ENCODE peak calls at places on chromosomes 6 and 20, in ten cellular contexts. D is tibial artery, N is small intestine, T is PC-3, A is GM23248, K is iPS DF 6.9, I is uterus, G is cardiac muscle cell, M is MM.1S, O is pancreas. P is an unnamed sample.

GRCh38 chr6:64733433-64733832 is 973.6 kb downstream of the EYS start:
- DNase-seq in N (no peak), G (no peak), O (no peak), K (no peak), M (no peak), A (no peak), T (no peak), I (no peak), D (no peak), P (no peak)

GRCh38 chr6:169339731-169340314 is 86.2 kb upstream of the THBS2 start:
- DNase-seq in D (no peak), O (no peak), G (no peak), A (no peak), N (peak), I (no peak), K (no peak), M (no peak), T (no peak), P (peak)

GRCh38 chr6:43627008-43627825 is 1.8 kb downstream of the GTPBP2 start:
- DNase-seq in T (peak), G (peak), M (peak), A (peak), N (peak), K (no peak), O (no peak), I (peak), D (peak), P (peak)

GRCh38 chr6:26235240-26235730 is 129.7 kb upstream of the BTN3A2 start:
- DNase-seq in M (peak), D (no peak), G (no peak), I (no peak), A (no peak), N (peak), T (peak), K (no peak), O (no peak), P (no peak)

GRCh38 chr6:167791780-167792478 is 34.8 kb upstream of the AFDN start:
- DNase-seq in M (no peak), D (no peak), G (no peak), A (no peak), O (no peak), N (no peak), I (no peak), K (no peak), T (no peak), P (peak)

GRCh38 chr6:20583447-20583806 is 49.2 kb downstream of the CDKAL1 start:
- DNase-seq in I (no peak), K (no peak), M (no peak), D (no peak), T (no peak), G (no peak), O (no peak), N (no peak), A (no peak), P (no peak)

GRCh38 chr6:85747093-85747492 is 104.4 kb upstream of the SYNCRIP start:
- DNase-seq in A (peak), T (peak), O (no peak), I (no peak), G (no peak), K (no peak), N (no peak), D (no peak), M (no peak), P (no peak)

GRCh38 chr6:34288581-34288980 is 39.8 kb upstream of the SMIM29 start:
- DNase-seq in D (no peak), O (no peak), I (no peak), G (no peak), K (no peak), A (no peak), N (no peak), M (peak), T (no peak), P (no peak)

GRCh38 chr6:167499161-167499660 is 174.3 kb downstream of the TTLL2 start:
- DNase-seq in A (no peak), G (no peak), I (no peak), D (no peak), N (peak), M (no peak), T (no peak), O (no peak), K (no peak), P (no peak)

GRCh38 chr6:143449731-143450452 is 603 bp downstream of the ADAT2 start:
- DNase-seq in G (peak), I (no peak), D (peak), N (peak), M (peak), O (no peak), K (no peak), T (peak), A (peak), P (no peak)

GRCh38 chr6:129980821-129981220 is 37.6 kb upstream of the L3MBTL3 start:
- DNase-seq in D (no peak), A (no peak), K (no peak), M (no peak), T (no peak), I (no peak), G (no peak), O (no peak), N (no peak), P (no peak)

GRCh38 chr6:4351857-4352669 is 216.7 kb upstream of the ECI2 start:
- DNase-seq in N (no peak), K (no peak), M (no peak), O (no peak), G (no peak), I (peak), T (peak), A (peak), D (peak), P (no peak)

GRCh38 chr20:4997207-4997606 is 4.1 kb downstream of the SLC23A2 start:
- DNase-seq in G (no peak), K (no peak), D (no peak), N (no peak), A (no peak), M (no peak), I (no peak), T (no peak), O (no peak), P (no peak)

GRCh38 chr6:52635049-52635577 is 35.8 kb upstream of the TMEM14A start:
- DNase-seq in A (peak), K (no peak), T (no peak), M (no peak), G (no peak), I (no peak), D (no peak), N (no peak), O (no peak), P (no peak)

GRCh38 chr20:60725311-60725906 is 526.7 kb upstream of the CDH4 start:
- DNase-seq in A (no peak), M (no peak), D (no peak), G (no peak), K (no peak), I (no peak), T (no peak), N (no peak), O (no peak), P (no peak)

GRCh38 chr6:30450908-30451818 is 38.1 kb upstream of the HLA-E start:
- DNase-seq in K (no peak), D (peak), A (peak), T (no peak), G (no peak), I (no peak), M (peak), O (peak), N (peak), P (no peak)

GRCh38 chr6:101086473-101086872 is 205.3 kb upstream of the ASCC3 start:
- DNase-seq in I (no peak), D (no peak), M (no peak), G (peak), A (no peak), K (no peak), O (no peak), T (no peak), N (no peak), P (no peak)

GRCh38 chr20:23601715-23602114 is 4.0 kb downstream of the CST9 start:
- DNase-seq in M (no peak), O (no peak), D (no peak), A (no peak), I (no peak), T (no peak), G (no peak), K (no peak), N (no peak), P (peak)

GRCh38 chr6:84260926-84261325 is 33.5 kb upstream of the CEP162 start:
- DNase-seq in T (no peak), N (no peak), A (peak), G (no peak), M (no peak), I (no peak), D (no peak), K (no peak), O (no peak), P (no peak)

GRCh38 chr20:53654932-53655674 is 61.5 kb upstream of the ZNF217 start:
- DNase-seq in K (no peak), A (peak), G (no peak), N (peak), T (peak), I (no peak), D (no peak), M (peak), O (no peak), P (no peak)

GRCh38 chr6:6179858-6180257 is 140.6 kb downstream of the F13A1 start:
- DNase-seq in M (no peak), K (no peak), I (no peak), A (no peak), N (no peak), D (no peak), G (no peak), T (no peak), O (no peak), P (no peak)

GRCh38 chr20:22370137-22370536 is 214.2 kb downstream of the FOXA2 start:
- DNase-seq in K (no peak), M (no peak), N (no peak), D (no peak), G (no peak), O (no peak), A (no peak), I (no peak), T (no peak), P (no peak)

GRCh38 chr20:57557926-57558613 is 2.8 kb upstream of the PCK1 start:
- DNase-seq in G (no peak), N (peak), O (no peak), T (no peak), M (no peak), K (no peak), I (no peak), D (no peak), A (no peak), P (no peak)

GRCh38 chr20:839015-839414 is 5.5 kb downstream of the FAM110A start:
- DNase-seq in M (no peak), I (no peak), N (no peak), A (no peak), G (no peak), T (no peak), D (no peak), O (no peak), K (no peak), P (no peak)

GRCh38 chr6:34381086-34381485 is 11.4 kb downstream of the NUDT3 start:
- DNase-seq in I (no peak), M (no peak), N (no peak), O (no peak), G (no peak), A (peak), K (no peak), T (no peak), D (no peak), P (no peak)

GRCh38 chr6:89002523-89002922 is 39.1 kb upstream of the RNGTT start:
- DNase-seq in N (no peak), T (no peak), I (no peak), O (no peak), A (no peak), G (no peak), M (no peak), D (no peak), K (no peak), P (no peak)

GRCh38 chr20:58714923-58715708 is 22.5 kb downstream of the NPEPL1 start:
- DNase-seq in G (no peak), K (no peak), D (no peak), N (no peak), A (no peak), I (no peak), T (no peak), O (peak), M (no peak), P (peak)

GRCh38 chr6:114735118-114735730 is 392.4 kb upstream of the HS3ST5 start:
- DNase-seq in K (no peak), N (no peak), O (no peak), D (no peak), M (no peak), I (no peak), T (no peak), A (no peak), G (no peak), P (no peak)

GRCh38 chr6:108655840-108656650 is 95.3 kb downstream of the FOXO3 start:
- DNase-seq in M (no peak), I (peak), K (no peak), G (no peak), N (no peak), O (no peak), D (peak), T (no peak), A (peak), P (no peak)

GRCh38 chr6:17984822-17985660 is 2.4 kb downstream of the KIF13A start:
- DNase-seq in A (peak), O (no peak), G (peak), D (no peak), T (peak), I (no peak), N (peak), M (no peak), K (no peak), P (no peak)

GRCh38 chr6:81694855-81695254 is 57.6 kb downstream of the TENT5A start:
- DNase-seq in M (no peak), K (no peak), O (no peak), T (no peak), N (no peak), I (no peak), D (no peak), A (no peak), G (no peak), P (no peak)

GRCh38 chr20:6818033-6818808 is 50.7 kb downstream of the BMP2 start:
- DNase-seq in A (no peak), M (no peak), G (peak), I (no peak), T (no peak), O (no peak), K (no peak), D (no peak), N (no peak), P (no peak)

GRCh38 chr20:55415567-55416142 is 589.7 kb downstream of the CBLN4 start:
- DNase-seq in N (peak), G (peak), O (no peak), D (no peak), T (peak), M (peak), K (no peak), I (no peak), A (peak), P (no peak)

GRCh38 chr6:109450801-109451200 is 4.8 kb downstream of the MICAL1 start:
- DNase-seq in G (no peak), N (no peak), D (no peak), A (no peak), M (no peak), O (no peak), T (no peak), K (no peak), I (no peak), P (no peak)

GRCh38 chr20:12207875-12208274 is 290.2 kb downstream of the BTBD3 start:
- DNase-seq in A (peak), K (peak), O (no peak), D (no peak), T (peak), G (peak), N (peak), M (peak), I (no peak), P (no peak)

GRCh38 chr6:143754204-143754603 is 76.4 kb downstream of the PHACTR2 start:
- DNase-seq in K (no peak), I (no peak), T (no peak), A (no peak), G (no peak), O (no peak), N (no peak), D (no peak), M (no peak), P (no peak)

GRCh38 chr6:147909645-147910044 is 401.2 kb downstream of the SAMD5 start:
- DNase-seq in K (no peak), D (no peak), G (no peak), A (no peak), I (no peak), T (peak), O (no peak), M (no peak), N (no peak), P (no peak)

GRCh38 chr6:484729-485111 is 93.2 kb downstream of the IRF4 start:
- DNase-seq in N (no peak), M (no peak), G (no peak), K (no peak), I (no peak), A (no peak), O (no peak), T (no peak), D (no peak), P (no peak)

GRCh38 chr6:92777146-92777740 is 642.1 kb downstream of the EPHA7 start:
- DNase-seq in N (peak), T (peak), M (peak), I (no peak), O (no peak), K (no peak), G (peak), A (peak), D (no peak), P (no peak)

GRCh38 chr20:39479196-39479810 is 517.2 kb downstream of the DHX35 start:
- DNase-seq in A (no peak), G (no peak), I (no peak), D (no peak), N (no peak), T (no peak), O (no peak), M (no peak), K (no peak), P (peak)
- H3K4me3 ChIP-seq in A (no peak), G (no peak), I (no peak), D (no peak), N (no peak), T (no peak), O (no peak), M (no peak), K (no peak), P (no peak)

GRCh38 chr20:41205313-41205712 is 68.0 kb downstream of the PLCG1 start:
- DNase-seq in K (no peak), G (no peak), D (no peak), A (no peak), N (no peak), I (no peak), T (no peak), M (no peak), O (no peak), P (no peak)

GRCh38 chr20:41204304-41205265 is 67.2 kb downstream of the PLCG1 start:
- DNase-seq in N (no peak), I (no peak), D (no peak), T (no peak), M (no peak), O (no peak), A (no peak), G (no peak), K (no peak), P (no peak)

GRCh38 chr20:41201760-41202159 is 64.4 kb downstream of the PLCG1 start:
- DNase-seq in D (no peak), M (no peak), G (no peak), A (no peak), I (no peak), O (no peak), K (no peak), T (no peak), N (no peak), P (no peak)

GRCh38 chr20:41202426-41202825 is 65.1 kb downstream of the PLCG1 start:
- DNase-seq in D (no peak), N (no peak), G (no peak), A (no peak), K (no peak), I (no peak), O (no peak), M (no peak), T (no peak), P (no peak)

GRCh38 chr20:41203660-41204059 is 66.3 kb downstream of the PLCG1 start:
- DNase-seq in K (no peak), M (no peak), A (no peak), N (no peak), I (no peak), G (no peak), D (no peak), O (no peak), T (no peak), P (no peak)
- H3K4me3 ChIP-seq in K (no peak), M (no peak), A (no peak), N (no peak), I (no peak), G (no peak), D (no peak), O (no peak), T (no peak), P (no peak)

GRCh38 chr6:161038229-161039003 is 46.8 kb downstream of the MAP3K4 start:
- DNase-seq in G (no peak), O (no peak), M (no peak), T (peak), N (no peak), K (no peak), D (no peak), I (peak), A (peak), P (no peak)
- H3K4me3 ChIP-seq in G (no peak), O (no peak), M (no peak), T (no peak), N (no peak), K (no peak), D (no peak), I (no peak), A (no peak), P (no peak)

GRCh38 chr6:156808287-156808686 is 31.1 kb downstream of the ARID1B start:
- DNase-seq in K (no peak), G (peak), M (no peak), I (no peak), A (peak), N (no peak), T (no peak), D (no peak), O (no peak), P (no peak)

GRCh38 chr6:156809446-156810178 is 32.4 kb downstream of the ARID1B start:
- DNase-seq in A (no peak), G (no peak), K (no peak), D (no peak), N (no peak), M (no peak), O (no peak), T (no peak), I (no peak), P (no peak)

GRCh38 chr6:156807028-156807427 is 29.9 kb downstream of the ARID1B start:
- DNase-seq in M (no peak), N (no peak), T (no peak), I (no peak), K (no peak), A (no peak), D (peak), O (no peak), G (no peak), P (no peak)

GRCh38 chr6:156809034-156809433 is 31.9 kb downstream of the ARID1B start:
- DNase-seq in O (no peak), G (no peak), N (no peak), K (no peak), I (no peak), A (peak), T (peak), M (no peak), D (peak), P (no peak)

DNA sequence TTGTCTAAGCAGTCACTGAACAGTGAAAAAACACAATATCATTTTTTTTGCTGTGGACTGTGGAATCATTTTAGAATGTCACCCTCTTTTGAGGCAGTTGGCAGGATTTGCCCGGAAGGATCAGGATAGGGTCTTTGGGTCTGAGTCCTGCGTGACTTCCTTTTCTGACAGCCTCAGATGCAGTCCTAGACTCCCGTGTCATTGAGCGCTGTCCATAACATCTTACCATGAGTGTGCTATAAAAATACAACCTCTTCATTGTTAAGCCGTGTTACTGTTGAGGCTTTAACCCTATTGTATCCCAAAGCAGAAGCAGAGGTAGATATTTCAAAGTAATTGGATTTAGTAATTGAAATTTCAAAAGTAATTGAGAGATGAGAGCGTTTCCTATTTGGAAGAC is 30.6 kb downstream of the ARID1B start:
- DNase-seq in K (no peak), M (no peak), G (no peak), I (no peak), D (no peak), O (no peak), N (no peak), T (no peak), A (no peak), P (no peak)
- H3K4me3 ChIP-seq in K (no peak), M (no peak), G (no peak), I (no peak), D (no peak), O (no peak), N (no peak), T (no peak), A (no peak), P (no peak)

DNA sequence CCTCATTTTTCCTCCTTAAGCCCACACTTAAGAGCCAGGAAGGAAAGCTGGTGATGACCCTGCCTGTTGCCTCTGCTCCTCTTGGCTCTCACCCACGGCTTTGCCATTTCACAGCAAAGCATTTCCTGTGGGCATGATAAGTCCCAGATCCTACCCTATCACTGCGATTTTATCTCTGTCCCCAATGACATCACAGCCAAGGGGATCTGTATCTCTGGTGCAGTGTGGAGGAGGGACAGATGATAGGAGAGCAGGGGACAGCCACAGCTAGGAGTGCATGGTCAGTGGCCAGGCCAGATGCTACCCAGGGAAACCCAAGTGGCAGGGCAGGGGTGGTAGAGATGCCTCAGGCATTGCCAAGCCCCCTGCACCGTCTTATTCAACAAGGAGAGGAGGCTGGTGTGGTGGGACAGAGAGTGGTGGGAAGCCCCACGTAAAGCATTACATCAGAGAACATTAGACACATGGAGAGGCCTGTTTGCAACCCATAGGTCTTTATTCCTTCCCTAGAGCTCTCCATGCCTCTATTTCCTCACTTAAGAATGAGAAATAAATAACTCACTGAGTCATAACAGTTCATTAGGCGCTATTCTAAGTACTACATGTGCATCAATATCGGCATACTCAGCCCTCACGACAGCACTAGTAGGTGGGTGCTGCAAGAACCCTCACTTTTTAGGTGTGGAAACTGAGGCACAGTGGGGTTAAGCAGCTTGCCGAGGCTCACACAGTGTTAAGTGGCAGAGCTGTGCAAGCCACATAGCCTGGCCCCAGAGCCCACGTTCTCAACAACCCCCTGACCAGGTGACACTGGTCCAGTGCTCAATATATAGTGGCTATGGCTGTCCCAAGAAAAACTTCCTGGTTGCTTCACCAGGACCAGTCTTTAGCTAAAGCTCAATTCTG is 4.6 kb downstream of the TFEB start:
- DNase-seq in O (peak), N (no peak), D (no peak), G (no peak), M (no peak), T (no peak), I (no peak), K (no peak), A (peak), P (no peak)
- H3K4me3 ChIP-seq in O (no peak), N (no peak), D (no peak), G (no peak), M (no peak), T (no peak), I (no peak), K (no peak), A (no peak), P (no peak)

P was measured in esophagus muscularis mucosa.